ENCODE peak calls at places on chromosomes 16 and 17, in six cellular contexts. One of them, this sample, is unnamed.

GRCh38 chr17:16873654-16874035 is 98.3 kb downstream of the TNFRSF13B start:
- DNase-seq in psoas muscle: no peak
- DNase-seq in GM12878: no peak
- DNase-seq in BE2C: no peak
- DNase-seq in kidney: no peak
- DNase-seq in foreskin fibroblast: no peak
- DNase-seq in this sample: no peak

GRCh38 chr17:35314415-35315216 is 58.8 kb downstream of the SLFN11 start:
- DNase-seq in psoas muscle: no peak
- DNase-seq in GM12878: no peak
- DNase-seq in BE2C: no peak
- DNase-seq in kidney: no peak
- DNase-seq in foreskin fibroblast: no peak
- DNase-seq in this sample: no peak

GRCh38 chr17:1647802-1648581 is 1.7 kb downstream of the RILP start:
- DNase-seq in psoas muscle: peak
- DNase-seq in GM12878: no peak
- DNase-seq in BE2C: peak
- DNase-seq in kidney: peak
- DNase-seq in foreskin fibroblast: peak
- DNase-seq in this sample: no peak

GRCh38 chr17:77914440-77915254 is 43.9 kb upstream of the TNRC6C start:
- DNase-seq in psoas muscle: no peak
- DNase-seq in GM12878: no peak
- DNase-seq in BE2C: no peak
- DNase-seq in kidney: no peak
- DNase-seq in foreskin fibroblast: no peak
- DNase-seq in this sample: no peak

GRCh38 chr17:39235555-39236221 is 9.9 kb upstream of the STAC2 start:
- DNase-seq in psoas muscle: no peak
- DNase-seq in GM12878: peak
- DNase-seq in BE2C: peak
- DNase-seq in kidney: no peak
- DNase-seq in foreskin fibroblast: peak
- DNase-seq in this sample: no peak

GRCh38 chr17:35731239-35731931 is at the start of gene RASL10B:
- DNase-seq in psoas muscle: peak
- DNase-seq in GM12878: no peak
- DNase-seq in BE2C: peak
- DNase-seq in kidney: peak
- DNase-seq in foreskin fibroblast: peak
- DNase-seq in this sample: no peak

GRCh38 chr17:28575126-28575795 is 1.4 kb downstream of the ALDOC start:
- DNase-seq in psoas muscle: no peak
- DNase-seq in GM12878: no peak
- DNase-seq in BE2C: peak
- DNase-seq in kidney: no peak
- DNase-seq in foreskin fibroblast: peak
- DNase-seq in this sample: no peak

GRCh38 chr16:81841709-81842108 is 62.6 kb downstream of the PLCG2 start:
- DNase-seq in psoas muscle: no peak
- DNase-seq in GM12878: peak
- DNase-seq in BE2C: no peak
- DNase-seq in kidney: no peak
- DNase-seq in foreskin fibroblast: no peak
- DNase-seq in this sample: no peak

GRCh38 chr16:21194771-21195301 is 16.5 kb downstream of the ZP2 start:
- DNase-seq in psoas muscle: no peak
- DNase-seq in GM12878: no peak
- DNase-seq in BE2C: no peak
- DNase-seq in kidney: no peak
- DNase-seq in foreskin fibroblast: peak
- DNase-seq in this sample: no peak

GRCh38 chr16:28188085-28188916 is 23.5 kb downstream of the XPO6 start:
- DNase-seq in psoas muscle: no peak
- DNase-seq in GM12878: peak
- DNase-seq in BE2C: no peak
- DNase-seq in kidney: no peak
- DNase-seq in foreskin fibroblast: no peak
- DNase-seq in this sample: no peak

GRCh38 chr16:30430428-30430970 is 669 bp upstream of the DCTPP1 start:
- DNase-seq in psoas muscle: peak
- DNase-seq in GM12878: no peak
- DNase-seq in BE2C: peak
- DNase-seq in kidney: peak
- DNase-seq in foreskin fibroblast: no peak
- DNase-seq in this sample: no peak

GRCh38 chr17:48439875-48440505 is 10.0 kb upstream of the SKAP1 start:
- DNase-seq in psoas muscle: no peak
- DNase-seq in GM12878: no peak
- DNase-seq in BE2C: no peak
- DNase-seq in kidney: no peak
- DNase-seq in foreskin fibroblast: no peak
- DNase-seq in this sample: no peak

GRCh38 chr17:15409721-15410247 is 57.6 kb downstream of the CDRT4 start:
- DNase-seq in psoas muscle: peak
- DNase-seq in GM12878: no peak
- DNase-seq in BE2C: peak
- DNase-seq in kidney: no peak
- DNase-seq in foreskin fibroblast: peak
- DNase-seq in this sample: peak

GRCh38 chr17:72614476-72614870 is 478.0 kb downstream of the SLC39A11 start:
- DNase-seq in psoas muscle: no peak
- DNase-seq in GM12878: no peak
- DNase-seq in BE2C: no peak
- DNase-seq in kidney: no peak
- DNase-seq in foreskin fibroblast: no peak
- DNase-seq in this sample: no peak

GRCh38 chr17:34556384-34556783 is 23.0 kb upstream of the TMEM132E start:
- DNase-seq in psoas muscle: no peak
- DNase-seq in GM12878: no peak
- DNase-seq in BE2C: no peak
- DNase-seq in kidney: no peak
- DNase-seq in foreskin fibroblast: peak
- DNase-seq in this sample: no peak

GRCh38 chr17:34645636-34646035 is 66.3 kb downstream of the TMEM132E start:
- DNase-seq in psoas muscle: no peak
- DNase-seq in GM12878: no peak
- DNase-seq in BE2C: peak
- DNase-seq in kidney: no peak
- DNase-seq in foreskin fibroblast: no peak
- DNase-seq in this sample: no peak

GRCh38 chr17:67746704-67747571 is 29.2 kb downstream of the NOL11 start:
- DNase-seq in psoas muscle: no peak
- DNase-seq in GM12878: no peak
- DNase-seq in BE2C: no peak
- DNase-seq in kidney: no peak
- DNase-seq in foreskin fibroblast: no peak
- DNase-seq in this sample: no peak

GRCh38 chr17:47676510-47676909 is 17.5 kb upstream of the TBKBP1 start:
- DNase-seq in psoas muscle: no peak
- DNase-seq in GM12878: no peak
- DNase-seq in BE2C: no peak
- DNase-seq in kidney: no peak
- DNase-seq in foreskin fibroblast: no peak
- DNase-seq in this sample: no peak

GRCh38 chr16:19169081-19169639 is 1.1 kb downstream of the SYT17 start:
- DNase-seq in psoas muscle: no peak
- DNase-seq in GM12878: no peak
- DNase-seq in BE2C: peak
- DNase-seq in kidney: no peak
- DNase-seq in foreskin fibroblast: no peak
- DNase-seq in this sample: no peak
- H3K4me3 ChIP-seq in psoas muscle: peak
- H3K4me3 ChIP-seq in GM12878: no peak
- H3K4me3 ChIP-seq in BE2C: peak
- H3K4me3 ChIP-seq in kidney: peak
- H3K4me3 ChIP-seq in foreskin fibroblast: no peak
- H3K4me3 ChIP-seq in this sample: no peak

GRCh38 chr16:592518-593306 is 2.8 kb downstream of the RAB40C start:
- DNase-seq in psoas muscle: peak
- DNase-seq in GM12878: no peak
- DNase-seq in BE2C: no peak
- DNase-seq in kidney: peak
- DNase-seq in foreskin fibroblast: no peak
- DNase-seq in this sample: no peak
- H3K4me3 ChIP-seq in psoas muscle: peak
- H3K4me3 ChIP-seq in GM12878: no peak
- H3K4me3 ChIP-seq in BE2C: no peak
- H3K4me3 ChIP-seq in kidney: peak
- H3K4me3 ChIP-seq in foreskin fibroblast: no peak
- H3K4me3 ChIP-seq in this sample: no peak

GRCh38 chr16:9007177-9007794 is 43.6 kb upstream of the USP7 start:
- DNase-seq in psoas muscle: no peak
- DNase-seq in GM12878: no peak
- DNase-seq in BE2C: peak
- DNase-seq in kidney: no peak
- DNase-seq in foreskin fibroblast: peak
- DNase-seq in this sample: peak

GRCh38 chr16:9012848-9013507 is 49.3 kb upstream of the USP7 start:
- DNase-seq in psoas muscle: no peak
- DNase-seq in GM12878: no peak
- DNase-seq in BE2C: peak
- DNase-seq in kidney: peak
- DNase-seq in foreskin fibroblast: peak
- DNase-seq in this sample: no peak

GRCh38 chr16:9012330-9012729 is 48.6 kb upstream of the USP7 start:
- DNase-seq in psoas muscle: no peak
- DNase-seq in GM12878: no peak
- DNase-seq in BE2C: no peak
- DNase-seq in kidney: no peak
- DNase-seq in foreskin fibroblast: no peak
- DNase-seq in this sample: no peak

GRCh38 chr16:9004183-9004582 is 40.5 kb upstream of the USP7 start:
- DNase-seq in psoas muscle: no peak
- DNase-seq in GM12878: no peak
- DNase-seq in BE2C: no peak
- DNase-seq in kidney: no peak
- DNase-seq in foreskin fibroblast: no peak
- DNase-seq in this sample: no peak

DNA sequence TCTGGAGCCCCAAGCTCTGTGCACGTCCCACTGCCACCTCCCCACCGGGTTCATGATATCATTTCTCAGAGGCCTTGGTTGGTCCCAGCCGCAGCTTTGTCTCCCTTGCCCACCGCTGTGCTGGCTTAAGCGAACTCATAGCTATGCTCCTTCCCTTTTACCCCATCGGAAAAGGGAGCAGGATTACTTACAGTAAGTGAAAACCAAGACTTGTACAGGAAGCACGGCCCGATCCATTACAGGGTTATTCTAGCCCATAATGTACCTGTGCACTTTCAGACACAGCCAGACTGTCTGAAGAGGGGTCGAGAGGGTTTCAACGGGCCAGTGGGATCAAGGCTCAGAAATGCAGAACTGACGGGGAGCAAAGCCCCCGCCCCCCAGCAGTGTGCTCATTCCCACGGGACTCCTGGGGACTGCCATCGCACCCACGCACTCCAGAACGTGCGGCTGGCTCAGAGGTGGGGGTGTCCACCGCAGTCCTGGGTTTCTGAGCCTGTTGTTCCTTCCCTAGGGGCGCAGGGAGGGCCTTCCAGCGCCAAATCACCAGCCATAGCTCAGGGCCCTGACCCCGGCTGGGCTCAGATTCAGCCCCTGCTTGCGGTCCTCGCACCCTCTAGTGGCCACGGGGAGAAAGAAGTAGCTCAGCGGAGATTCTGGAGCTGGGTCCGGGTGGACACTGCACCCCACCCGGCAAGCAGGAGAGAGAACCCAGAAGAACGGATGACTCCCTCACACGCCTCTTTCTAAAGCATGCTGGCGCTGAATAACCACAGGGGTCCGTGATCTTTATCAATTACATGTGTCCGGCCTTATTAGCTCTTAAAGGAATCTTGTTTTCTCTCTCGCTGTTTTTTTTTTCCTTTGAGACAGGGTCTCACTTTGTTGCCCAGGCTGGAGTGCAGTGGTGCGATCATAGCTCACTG is 44.9 kb upstream of the USP7 start:
- DNase-seq in psoas muscle: peak
- DNase-seq in GM12878: peak
- DNase-seq in BE2C: peak
- DNase-seq in kidney: peak
- DNase-seq in foreskin fibroblast: peak
- DNase-seq in this sample: peak
- H3K4me3 ChIP-seq in psoas muscle: peak
- H3K4me3 ChIP-seq in GM12878: no peak
- H3K4me3 ChIP-seq in BE2C: peak
- H3K4me3 ChIP-seq in kidney: peak
- H3K4me3 ChIP-seq in foreskin fibroblast: peak
- H3K4me3 ChIP-seq in this sample: peak

GRCh38 chr17:21378553-21378952 is 2.4 kb downstream of the KCNJ12 start:
- DNase-seq in psoas muscle: no peak
- DNase-seq in GM12878: no peak
- DNase-seq in BE2C: no peak
- DNase-seq in kidney: no peak
- DNase-seq in foreskin fibroblast: no peak
- DNase-seq in this sample: no peak

GRCh38 chr17:21377821-21378396 is 1.8 kb downstream of the KCNJ12 start:
- DNase-seq in psoas muscle: no peak
- DNase-seq in GM12878: no peak
- DNase-seq in BE2C: no peak
- DNase-seq in kidney: no peak
- DNase-seq in foreskin fibroblast: no peak
- DNase-seq in this sample: no peak

GRCh38 chr17:21376585-21376834 is 353 bp downstream of the KCNJ12 start:
- DNase-seq in psoas muscle: no peak
- DNase-seq in GM12878: no peak
- DNase-seq in BE2C: no peak
- DNase-seq in kidney: no peak
- DNase-seq in foreskin fibroblast: no peak
- DNase-seq in this sample: no peak

GRCh38 chr17:21375757-21376584 is at the start of gene KCNJ12:
- DNase-seq in psoas muscle: no peak
- DNase-seq in GM12878: no peak
- DNase-seq in BE2C: peak
- DNase-seq in kidney: no peak
- DNase-seq in foreskin fibroblast: peak
- DNase-seq in this sample: no peak

DNA sequence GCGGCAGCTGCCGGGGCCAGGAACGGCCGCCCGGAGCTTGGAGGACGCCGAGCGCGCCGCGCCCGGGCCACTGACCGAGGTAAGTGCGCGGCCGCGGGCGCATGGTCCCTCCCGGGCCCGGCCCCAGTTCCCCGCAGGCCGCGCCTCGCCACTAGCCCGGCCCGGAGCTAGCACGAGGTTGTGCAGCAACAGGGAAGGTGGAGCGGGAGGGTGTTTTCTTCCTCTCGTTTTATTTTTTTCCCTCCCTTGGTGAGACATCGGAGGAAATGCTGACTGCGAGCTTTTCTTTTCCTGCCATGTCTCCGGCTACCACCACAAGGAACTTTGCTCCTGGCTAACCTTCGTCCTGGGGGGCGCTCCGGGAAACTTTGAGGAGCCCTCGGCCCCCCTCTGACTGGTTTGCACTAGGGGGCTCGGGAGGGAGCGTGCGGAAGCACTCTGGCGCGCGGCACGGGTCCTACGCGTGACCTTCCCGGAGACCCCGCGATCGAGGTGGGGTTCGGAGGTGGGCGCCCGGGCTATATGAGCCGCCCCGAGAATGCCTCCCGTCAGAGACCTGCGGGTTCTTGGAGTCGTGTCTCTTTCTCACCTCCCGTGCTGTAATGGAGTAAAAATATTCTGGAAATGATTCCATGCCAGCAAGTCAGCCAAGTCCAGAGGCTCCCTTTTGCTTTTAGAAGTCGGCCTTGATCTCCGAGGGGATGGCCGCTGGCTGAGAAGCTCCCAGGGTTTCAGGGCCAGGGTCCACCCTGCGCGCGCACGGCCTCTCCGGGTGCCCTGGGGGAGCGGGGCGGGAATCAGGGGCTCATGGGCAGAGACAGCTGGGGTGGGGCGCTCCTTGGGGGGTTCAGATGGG is 906 bp downstream of the KCNJ12 start:
- DNase-seq in psoas muscle: peak
- DNase-seq in GM12878: no peak
- DNase-seq in BE2C: peak
- DNase-seq in kidney: no peak
- DNase-seq in foreskin fibroblast: peak
- DNase-seq in this sample: no peak
- H3K4me3 ChIP-seq in psoas muscle: peak
- H3K4me3 ChIP-seq in GM12878: no peak
- H3K4me3 ChIP-seq in BE2C: peak
- H3K4me3 ChIP-seq in kidney: peak
- H3K4me3 ChIP-seq in foreskin fibroblast: peak
- H3K4me3 ChIP-seq in this sample: peak